ENCODE peak calls at places on chromosomes 16 and 17, in five cellular contexts. H is astrocyte of the cerebellum, I is AG10803, Z is PC-9, J is sigmoid colon. D is an unnamed sample.

GRCh38 chr17:80892900-80893603 is 98.6 kb upstream of the CHMP6 start:
- DNase-seq in H (peak), I (peak), J (no peak), Z (peak), D (no peak)

GRCh38 chr17:57494446-57494845 is 238.1 kb downstream of the MSI2 start:
- DNase-seq in H (no peak), J (no peak), Z (no peak), I (no peak), D (no peak)

GRCh38 chr17:5809580-5810188 is 225.4 kb upstream of the NLRP1 start:
- DNase-seq in I (no peak), H (no peak), J (no peak), Z (no peak), D (no peak)

GRCh38 chr16:86027366-86028126 is 128.6 kb downstream of the IRF8 start:
- DNase-seq in I (no peak), J (peak), H (no peak), Z (no peak), D (no peak)

GRCh38 chr16:57903656-57904055 is 67.3 kb downstream of the CNGB1 start:
- DNase-seq in Z (no peak), J (no peak), I (no peak), H (no peak), D (no peak)

GRCh38 chr17:43834106-43834505 is 1.2 kb upstream of the MPP3 start:
- DNase-seq in Z (no peak), H (no peak), I (peak), J (peak), D (no peak)

GRCh38 chr17:50185724-50186545 is 15.5 kb downstream of the COL1A1 start:
- DNase-seq in H (no peak), Z (no peak), I (peak), J (no peak), D (no peak)

GRCh38 chr17:40735016-40735415 is 20.1 kb downstream of the KRT25 start:
- DNase-seq in Z (no peak), H (no peak), I (no peak), J (no peak), D (no peak)

GRCh38 chr17:2416010-2416734 is 15.3 kb upstream of the MNT start:
- DNase-seq in Z (peak), I (peak), H (peak), J (peak), D (peak)

GRCh38 chr16:89377446-89377838 is 112.9 kb downstream of the ANKRD11 start:
- DNase-seq in I (no peak), J (no peak), Z (no peak), H (no peak), D (no peak)

GRCh38 chr17:33521784-33522183 is 228.7 kb upstream of the ASIC2 start:
- DNase-seq in H (no peak), I (no peak), Z (peak), J (no peak), D (no peak)

GRCh38 chr16:84356591-84357116 is 11.7 kb upstream of the ATP2C2 start:
- DNase-seq in J (no peak), I (no peak), H (no peak), Z (peak), D (no peak)

GRCh38 chr16:54164789-54165173 is 121.8 kb downstream of the IRX3 start:
- DNase-seq in Z (no peak), H (no peak), I (no peak), J (peak), D (no peak)

GRCh38 chr17:3968886-3969524 is 4.8 kb upstream of the ATP2A3 start:
- DNase-seq in Z (no peak), I (no peak), H (no peak), J (no peak), D (no peak)

GRCh38 chr17:72494576-72494975 is 373.8 kb downstream of the SOX9 start:
- DNase-seq in I (no peak), H (no peak), Z (no peak), J (no peak), D (no peak)

GRCh38 chr16:68247400-68247799 is 2.2 kb downstream of the PLA2G15 start:
- DNase-seq in H (no peak), I (no peak), Z (no peak), J (no peak), D (no peak)

GRCh38 chr17:73401911-73402310 is 90.1 kb upstream of the CDC42EP4 start:
- DNase-seq in Z (no peak), J (no peak), H (peak), I (no peak), D (no peak)

GRCh38 chr17:44260296-44260695 is 7.6 kb downstream of the SLC4A1 start:
- DNase-seq in J (no peak), I (no peak), Z (no peak), H (no peak), D (no peak)

GRCh38 chr16:47061204-47061603 is 82.5 kb downstream of the NETO2 start:
- DNase-seq in J (peak), Z (no peak), H (no peak), I (no peak), D (no peak)

GRCh38 chr17:66375121-66375520 is 72.7 kb downstream of the PRKCA start:
- DNase-seq in J (no peak), H (no peak), I (no peak), Z (no peak), D (no peak)

GRCh38 chr17:3647769-3648540 is 11.4 kb downstream of the CTNS start:
- DNase-seq in J (no peak), Z (peak), H (no peak), I (peak), D (no peak)

GRCh38 chr17:47315451-47316266 is 8.1 kb upstream of the EFCAB13 start:
- DNase-seq in J (no peak), I (peak), H (peak), Z (no peak), D (no peak)

GRCh38 chr16:51773051-51773450 is 622.0 kb upstream of the SALL1 start:
- DNase-seq in Z (no peak), H (no peak), J (no peak), I (no peak), D (no peak)

GRCh38 chr16:89952551-89952950 is 4.0 kb downstream of the DEF8 start:
- DNase-seq in Z (no peak), H (no peak), I (no peak), J (no peak), D (no peak)

GRCh38 chr16:28324887-28325279 is 32.6 kb downstream of the SBK1 start:
- DNase-seq in Z (no peak), J (peak), I (no peak), H (no peak), D (no peak)

GRCh38 chr16:84986102-84986501 is 25.2 kb downstream of the ZDHHC7 start:
- DNase-seq in I (no peak), Z (no peak), J (no peak), H (no peak), D (no peak)

GRCh38 chr16:82636485-82636884 is 9.7 kb downstream of the CDH13 start:
- DNase-seq in I (no peak), Z (no peak), J (no peak), H (no peak), D (no peak)
- H3K4me3 ChIP-seq in I (no peak), Z (no peak), J (no peak), H (no peak), D (no peak)

GRCh38 chr16:74309789-74310781 is 13.5 kb downstream of the PSMD7 start:
- DNase-seq in J (no peak), H (peak), I (peak), Z (peak), D (no peak)
- TF ChIP-seq CTCF in J (peak), H (peak), I (peak), Z (peak), D (peak)

GRCh38 chr17:81898885-81899284 is 3.2 kb upstream of the NPB start:
- DNase-seq in J (no peak), I (no peak), Z (no peak), H (no peak), D (no peak)
- H3K4me3 ChIP-seq in J (no peak), I (no peak), Z (no peak), H (no peak), D (no peak)

DNA sequence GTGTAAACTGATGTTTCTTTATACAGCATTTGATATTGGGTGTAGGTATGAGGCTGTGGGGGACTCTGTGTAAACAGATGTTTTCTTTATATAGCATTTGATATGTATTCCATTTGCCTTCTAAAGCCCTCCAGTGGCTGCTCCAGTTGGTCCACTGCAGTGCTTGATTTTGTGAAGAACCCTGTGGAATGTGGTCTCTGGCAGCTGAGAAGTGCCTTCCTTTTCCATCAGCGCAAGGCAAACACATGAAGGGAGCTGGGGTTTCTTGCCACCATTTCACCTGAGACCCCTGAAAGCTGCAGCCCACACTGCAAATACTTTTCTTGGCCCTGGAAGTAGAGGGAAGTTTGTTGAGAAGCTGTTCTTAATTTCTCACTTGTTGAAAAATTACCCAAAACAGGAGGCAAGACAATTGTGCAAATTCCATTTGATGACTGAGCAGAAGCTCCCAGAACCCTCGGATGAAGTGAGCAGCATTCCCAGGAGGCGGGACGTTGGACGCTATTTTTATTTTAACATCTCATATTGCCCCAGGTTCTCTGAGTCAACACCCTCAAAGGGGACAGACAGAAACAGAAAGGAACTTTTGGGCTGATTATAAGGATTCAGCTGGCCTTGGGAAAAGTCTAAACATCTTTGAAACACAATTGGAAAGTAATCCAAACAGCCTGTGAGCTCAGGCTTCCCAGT is 158.5 kb upstream of the RPH3AL start:
- DNase-seq in H (no peak), Z (no peak), I (peak), J (peak), D (peak)
- TF ChIP-seq CTCF in H (no peak), Z (no peak), I (peak), J (no peak), D (peak)

GRCh38 chr17:38898291-38898679 is 27.1 kb upstream of the LASP1NB start:
- DNase-seq in Z (peak), H (no peak), J (no peak), I (no peak), D (no peak)
- H3K4me3 ChIP-seq in Z (peak), H (no peak), J (no peak), I (no peak), D (no peak)

GRCh38 chr17:55751720-55752250 is 934 bp downstream of the PCTP start:
- DNase-seq in I (no peak), J (no peak), Z (no peak), H (no peak), D (no peak)

GRCh38 chr17:55749985-55750384 is 866 bp upstream of the PCTP start:
- DNase-seq in J (no peak), H (no peak), Z (no peak), I (no peak), D (no peak)

GRCh38 chr17:55746466-55746865 is 4.4 kb upstream of the PCTP start:
- DNase-seq in J (no peak), I (no peak), H (no peak), Z (no peak), D (no peak)

GRCh38 chr17:55747209-55747608 is 3.6 kb upstream of the PCTP start:
- DNase-seq in I (no peak), H (no peak), Z (no peak), J (no peak), D (no peak)

GRCh38 chr17:55750750-55751641 is at the start of gene PCTP:
- DNase-seq in Z (peak), J (peak), I (peak), H (peak), D (peak)
- TF ChIP-seq CTCF in Z (peak), J (peak), I (peak), H (peak), D (peak)

DNA sequence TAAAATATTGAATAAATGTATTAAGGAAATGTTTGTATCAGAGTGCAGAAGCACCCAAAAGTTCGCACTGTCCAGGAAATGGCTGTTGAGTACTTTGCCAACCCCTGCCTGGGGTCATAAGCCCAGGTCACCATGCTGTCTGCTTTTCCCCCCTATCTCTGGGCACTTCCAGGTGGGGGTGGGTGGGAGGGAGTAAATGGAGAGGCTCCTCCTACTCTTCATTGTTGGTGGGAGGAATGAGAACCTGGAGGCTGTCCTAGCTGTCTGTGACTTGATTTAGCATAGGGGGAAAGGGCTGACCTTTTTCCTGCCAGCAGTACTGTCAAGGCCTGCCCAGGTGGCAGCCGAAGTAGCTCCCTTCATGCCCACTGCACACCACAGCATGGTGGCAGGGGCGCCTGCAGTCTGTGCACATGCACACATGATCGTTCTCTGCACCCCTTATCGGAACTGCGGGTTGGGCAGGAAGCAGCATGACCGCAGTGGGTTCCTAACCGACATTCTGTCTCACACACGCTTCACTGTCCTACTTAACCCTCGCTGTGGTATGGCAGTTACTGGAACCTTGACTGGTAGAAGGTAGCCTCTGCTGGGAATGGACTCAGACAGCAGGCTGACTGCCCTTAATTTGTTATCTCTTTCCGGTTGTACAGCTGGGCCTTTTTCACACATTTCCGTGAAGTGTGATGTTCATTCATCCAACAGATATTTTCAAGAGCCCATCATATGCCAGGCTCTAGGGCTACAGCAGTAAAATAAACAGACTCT is 41.5 kb downstream of the LDHD start:
- DNase-seq in H (no peak), I (no peak), J (no peak), Z (no peak), D (no peak)
- H3K4me3 ChIP-seq in H (no peak), I (no peak), J (no peak), Z (no peak), D (no peak)

D was measured in BJ.